ENCODE peak calls at places on chromosome 19, in four cellular contexts. S is tibial nerve; M is stimulated activated CD4-positive, alpha-beta T cell treated with anti-CD3 and anti-CD28 coated beads, Interleukin-1b, Interleukin-23, amount 100 ng/mL, for 1 hour; F is mesothelial cell of epicardium. I is an unnamed sample.

GRCh38 chr19:12789098-12789903 is 2.0 kb upstream of the JUNB start:
- DNase-seq in F (no peak), M (no peak), S (no peak), I (no peak)

GRCh38 chr19:3537438-3538240 is 1.3 kb upstream of the TEKTIP1 start:
- DNase-seq in F (no peak), M (no peak), S (no peak), I (no peak)

GRCh38 chr19:32830231-32831014 is 39.1 kb downstream of the SLC7A9 start:
- DNase-seq in M (no peak), F (no peak), S (no peak), I (no peak)

GRCh38 chr19:1273263-1274041 is 1.9 kb upstream of the FAM174C start:
- DNase-seq in M (no peak), F (no peak), S (no peak), I (no peak)

GRCh38 chr19:5125797-5126497 is 157.0 kb downstream of the KDM4B start:
- DNase-seq in S (no peak), F (no peak), M (no peak), I (no peak)

GRCh38 chr19:2345794-2346663 is 14.0 kb upstream of the TMPRSS9 start:
- DNase-seq in S (no peak), F (no peak), M (no peak), I (no peak)

GRCh38 chr19:11365557-11366117 is 8.8 kb upstream of the SWSAP1 start:
- DNase-seq in M (no peak), S (no peak), F (no peak), I (no peak)

GRCh38 chr19:33418461-33418860 is 45.0 kb downstream of the CEBPG start:
- DNase-seq in S (no peak), F (no peak), M (no peak), I (no peak)